ENCODE peak calls at places on chromosomes 1 and 21, in four cellular contexts. One of them, this sample, is unnamed.

GRCh38 chr1:228334226-228334935 is 72.3 kb downstream of the TRIM11 start:
- DNase-seq in T-helper 2 cell: no peak
- DNase-seq in aorta: peak
- DNase-seq in transverse colon: peak
- DNase-seq in this sample: no peak

GRCh38 chr1:193104496-193104905 is 713 bp downstream of the GLRX2 start:
- DNase-seq in T-helper 2 cell: no peak
- DNase-seq in aorta: peak
- DNase-seq in transverse colon: peak
- DNase-seq in this sample: peak

GRCh38 chr1:246160398-246160797 is 346.7 kb downstream of the SMYD3 start:
- DNase-seq in T-helper 2 cell: no peak
- DNase-seq in aorta: no peak
- DNase-seq in transverse colon: no peak
- DNase-seq in this sample: no peak

GRCh38 chr1:7420098-7420445 is 351.0 kb upstream of the VAMP3 start:
- DNase-seq in T-helper 2 cell: no peak
- DNase-seq in aorta: peak
- DNase-seq in transverse colon: no peak
- DNase-seq in this sample: no peak

GRCh38 chr1:198903203-198903602 is 264.4 kb downstream of the PTPRC start:
- DNase-seq in T-helper 2 cell: no peak
- DNase-seq in aorta: no peak
- DNase-seq in transverse colon: no peak
- DNase-seq in this sample: no peak

GRCh38 chr1:188070848-188071247 is 1242.1 kb downstream of the PLA2G4A start:
- DNase-seq in T-helper 2 cell: no peak
- DNase-seq in aorta: no peak
- DNase-seq in transverse colon: no peak
- DNase-seq in this sample: no peak

GRCh38 chr1:8431028-8431427 is 113.1 kb downstream of the SLC45A1 start:
- DNase-seq in T-helper 2 cell: no peak
- DNase-seq in aorta: no peak
- DNase-seq in transverse colon: no peak
- DNase-seq in this sample: no peak

GRCh38 chr1:3243304-3243703 is 174.3 kb downstream of the PRDM16 start:
- DNase-seq in T-helper 2 cell: no peak
- DNase-seq in aorta: no peak
- DNase-seq in transverse colon: no peak
- DNase-seq in this sample: no peak

GRCh38 chr1:82818596-82818995 is 1017.9 kb downstream of the ADGRL2 start:
- DNase-seq in T-helper 2 cell: no peak
- DNase-seq in aorta: no peak
- DNase-seq in transverse colon: no peak
- DNase-seq in this sample: no peak

GRCh38 chr1:235093013-235093618 is 35.5 kb downstream of the TOMM20 start:
- DNase-seq in T-helper 2 cell: no peak
- DNase-seq in aorta: peak
- DNase-seq in transverse colon: peak
- DNase-seq in this sample: peak

GRCh38 chr21:43734131-43734634 is 15.3 kb downstream of the PDXK start:
- DNase-seq in T-helper 2 cell: no peak
- DNase-seq in aorta: peak
- DNase-seq in transverse colon: peak
- DNase-seq in this sample: peak

GRCh38 chr1:50978852-50979781 is 9.1 kb downstream of the CDKN2C start:
- DNase-seq in T-helper 2 cell: no peak
- DNase-seq in aorta: no peak
- DNase-seq in transverse colon: peak
- DNase-seq in this sample: peak

GRCh38 chr1:38183747-38184146 is 137.2 kb upstream of the POU3F1 start:
- DNase-seq in T-helper 2 cell: no peak
- DNase-seq in aorta: no peak
- DNase-seq in transverse colon: no peak
- DNase-seq in this sample: no peak

GRCh38 chr1:15099441-15100137 is 54.0 kb upstream of the TMEM51 start:
- DNase-seq in T-helper 2 cell: no peak
- DNase-seq in aorta: no peak
- DNase-seq in transverse colon: no peak
- DNase-seq in this sample: no peak

GRCh38 chr1:215517441-215517891 is 49.6 kb upstream of the KCTD3 start:
- DNase-seq in T-helper 2 cell: no peak
- DNase-seq in aorta: no peak
- DNase-seq in transverse colon: no peak
- DNase-seq in this sample: no peak

GRCh38 chr1:204080163-204080903 is 7.4 kb downstream of the SOX13 start:
- DNase-seq in T-helper 2 cell: no peak
- DNase-seq in aorta: peak
- DNase-seq in transverse colon: peak
- DNase-seq in this sample: peak

GRCh38 chr1:48068216-48068615 is 71.0 kb upstream of the TRABD2B start:
- DNase-seq in T-helper 2 cell: no peak
- DNase-seq in aorta: no peak
- DNase-seq in transverse colon: no peak
- DNase-seq in this sample: no peak

GRCh38 chr1:51472349-51472748 is 46.7 kb downstream of the EPS15 start:
- DNase-seq in T-helper 2 cell: no peak
- DNase-seq in aorta: no peak
- DNase-seq in transverse colon: no peak
- DNase-seq in this sample: no peak

GRCh38 chr1:215555531-215555930 is 11.6 kb upstream of the KCTD3 start:
- DNase-seq in T-helper 2 cell: no peak
- DNase-seq in aorta: no peak
- DNase-seq in transverse colon: no peak
- DNase-seq in this sample: no peak

GRCh38 chr1:46401964-46402626 is 8.0 kb downstream of the FAAH start:
- DNase-seq in T-helper 2 cell: no peak
- DNase-seq in aorta: peak
- DNase-seq in transverse colon: peak
- DNase-seq in this sample: peak

GRCh38 chr1:65681101-65681500 is 111.6 kb upstream of the PDE4B start:
- DNase-seq in T-helper 2 cell: no peak
- DNase-seq in aorta: no peak
- DNase-seq in transverse colon: no peak
- DNase-seq in this sample: no peak

GRCh38 chr1:21290546-21290944 is 282 bp upstream of the ECE1 start:
- DNase-seq in T-helper 2 cell: no peak
- DNase-seq in aorta: no peak
- DNase-seq in transverse colon: no peak
- DNase-seq in this sample: no peak

GRCh38 chr1:111145542-111145941 is 5.5 kb downstream of the CEPT1 start:
- DNase-seq in T-helper 2 cell: no peak
- DNase-seq in aorta: no peak
- DNase-seq in transverse colon: no peak
- DNase-seq in this sample: no peak

GRCh38 chr21:34204481-34205439 is 131.4 kb downstream of the MRPS6 start:
- DNase-seq in T-helper 2 cell: no peak
- DNase-seq in aorta: no peak
- DNase-seq in transverse colon: no peak
- DNase-seq in this sample: no peak

GRCh38 chr1:228483789-228484188 is 3.4 kb upstream of the RNF187 start:
- DNase-seq in T-helper 2 cell: no peak
- DNase-seq in aorta: no peak
- DNase-seq in transverse colon: no peak
- DNase-seq in this sample: no peak

GRCh38 chr1:155064109-155064812 is 721 bp downstream of the EFNA4 start:
- DNase-seq in T-helper 2 cell: no peak
- DNase-seq in aorta: no peak
- DNase-seq in transverse colon: peak
- DNase-seq in this sample: peak

GRCh38 chr21:39587376-39587775 is 25.4 kb upstream of the B3GALT5 start:
- DNase-seq in T-helper 2 cell: no peak
- DNase-seq in aorta: no peak
- DNase-seq in transverse colon: no peak
- DNase-seq in this sample: no peak

GRCh38 chr1:240455228-240455821 is 156.6 kb downstream of the GREM2 start:
- DNase-seq in T-helper 2 cell: no peak
- DNase-seq in aorta: no peak
- DNase-seq in transverse colon: no peak
- DNase-seq in this sample: no peak

GRCh38 chr1:225736651-225737097 is 41.0 kb upstream of the SRP9 start:
- DNase-seq in T-helper 2 cell: no peak
- DNase-seq in aorta: no peak
- DNase-seq in transverse colon: no peak
- DNase-seq in this sample: no peak

GRCh38 chr1:24020032-24020431 is 39.9 kb upstream of the SRSF10 start:
- DNase-seq in T-helper 2 cell: no peak
- DNase-seq in aorta: peak
- DNase-seq in transverse colon: no peak
- DNase-seq in this sample: no peak

GRCh38 chr1:24991242-24992037 is 61.4 kb upstream of the RUNX3 start:
- DNase-seq in T-helper 2 cell: no peak
- DNase-seq in aorta: no peak
- DNase-seq in transverse colon: no peak
- DNase-seq in this sample: no peak

GRCh38 chr1:40757084-40757483 is 26.5 kb upstream of the KCNQ4 start:
- DNase-seq in T-helper 2 cell: no peak
- DNase-seq in aorta: no peak
- DNase-seq in transverse colon: no peak
- DNase-seq in this sample: no peak

GRCh38 chr21:46551636-46552241 is 53.1 kb downstream of the S100B start:
- DNase-seq in T-helper 2 cell: no peak
- DNase-seq in aorta: peak
- DNase-seq in transverse colon: no peak
- DNase-seq in this sample: no peak

GRCh38 chr1:209395169-209395568 is 188.3 kb upstream of the CAMK1G start:
- DNase-seq in T-helper 2 cell: no peak
- DNase-seq in aorta: no peak
- DNase-seq in transverse colon: no peak
- DNase-seq in this sample: no peak

GRCh38 chr1:200724064-200724463 is 14.6 kb upstream of the CAMSAP2 start:
- DNase-seq in T-helper 2 cell: no peak
- DNase-seq in aorta: no peak
- DNase-seq in transverse colon: no peak
- DNase-seq in this sample: no peak